ENCODE peak calls at places on chromosomes 16 and 17, in nine cellular contexts. One of them, this sample, is unnamed.

GRCh38 chr16:1961651-1962067 is 2.3 kb downstream of the NDUFB10 start:
- DNase-seq in fibroblast of lung: no peak
- DNase-seq in NT2/D1: no peak
- DNase-seq in foreskin fibroblast: peak; percentile 48
- DNase-seq in lung microvascular endothelial cell: no peak
- DNase-seq in activated CD4-positive, alpha-beta T cell treated with anti-CD3 and anti-CD28 coated beads for 4 hours: no peak
- DNase-seq in NCI-H510A: no peak
- DNase-seq in Kasumi-1: peak; percentile 39
- DNase-seq in HuH-7.5: no peak
- DNase-seq in this sample: no peak

GRCh38 chr16:30896203-30896889 is at the start of gene CTF1:
- DNase-seq in Kasumi-1: no peak
- DNase-seq in lung microvascular endothelial cell: peak; percentile 22
- DNase-seq in activated CD4-positive, alpha-beta T cell treated with anti-CD3 and anti-CD28 coated beads for 4 hours: no peak
- DNase-seq in foreskin fibroblast: peak; percentile 96
- DNase-seq in NCI-H510A: peak; percentile 62
- DNase-seq in fibroblast of lung: peak; percentile 88
- DNase-seq in NT2/D1: peak; percentile 56
- DNase-seq in HuH-7.5: no peak
- DNase-seq in this sample: peak; percentile 59

GRCh38 chr16:56278196-56278855 is 87.0 kb downstream of the GNAO1 start:
- DNase-seq in activated CD4-positive, alpha-beta T cell treated with anti-CD3 and anti-CD28 coated beads for 4 hours: no peak
- DNase-seq in fibroblast of lung: no peak
- DNase-seq in lung microvascular endothelial cell: no peak
- DNase-seq in NCI-H510A: no peak
- DNase-seq in Kasumi-1: no peak
- DNase-seq in foreskin fibroblast: no peak
- DNase-seq in HuH-7.5: no peak
- DNase-seq in NT2/D1: no peak
- DNase-seq in this sample: peak; percentile 65

GRCh38 chr17:6187836-6188235 is 117.7 kb downstream of the WSCD1 start:
- DNase-seq in NT2/D1: no peak
- DNase-seq in fibroblast of lung: no peak
- DNase-seq in Kasumi-1: no peak
- DNase-seq in NCI-H510A: no peak
- DNase-seq in lung microvascular endothelial cell: no peak
- DNase-seq in activated CD4-positive, alpha-beta T cell treated with anti-CD3 and anti-CD28 coated beads for 4 hours: no peak
- DNase-seq in HuH-7.5: no peak
- DNase-seq in foreskin fibroblast: no peak
- DNase-seq in this sample: peak; percentile 66

GRCh38 chr16:79677799-79678525 is 77.4 kb upstream of the MAF start:
- DNase-seq in activated CD4-positive, alpha-beta T cell treated with anti-CD3 and anti-CD28 coated beads for 4 hours: no peak
- DNase-seq in NT2/D1: no peak
- DNase-seq in Kasumi-1: no peak
- DNase-seq in lung microvascular endothelial cell: no peak
- DNase-seq in foreskin fibroblast: peak; percentile 14
- DNase-seq in HuH-7.5: no peak
- DNase-seq in fibroblast of lung: peak; percentile 23
- DNase-seq in NCI-H510A: no peak
- DNase-seq in this sample: no peak

GRCh38 chr16:53775106-53775820 is 71.3 kb downstream of the FTO start:
- DNase-seq in foreskin fibroblast: no peak
- DNase-seq in HuH-7.5: no peak
- DNase-seq in fibroblast of lung: no peak
- DNase-seq in NT2/D1: no peak
- DNase-seq in NCI-H510A: no peak
- DNase-seq in Kasumi-1: peak; percentile 22
- DNase-seq in activated CD4-positive, alpha-beta T cell treated with anti-CD3 and anti-CD28 coated beads for 4 hours: no peak
- DNase-seq in lung microvascular endothelial cell: no peak
- DNase-seq in this sample: no peak

GRCh38 chr16:72844225-72844920 is 203.6 kb downstream of the ZFHX3 start:
- DNase-seq in foreskin fibroblast: no peak
- DNase-seq in Kasumi-1: no peak
- DNase-seq in activated CD4-positive, alpha-beta T cell treated with anti-CD3 and anti-CD28 coated beads for 4 hours: no peak
- DNase-seq in HuH-7.5: no peak
- DNase-seq in NT2/D1: no peak
- DNase-seq in fibroblast of lung: no peak
- DNase-seq in lung microvascular endothelial cell: no peak
- DNase-seq in NCI-H510A: no peak
- DNase-seq in this sample: no peak

GRCh38 chr16:31010943-31011342 is 505 bp upstream of the STX1B start:
- DNase-seq in activated CD4-positive, alpha-beta T cell treated with anti-CD3 and anti-CD28 coated beads for 4 hours: no peak
- DNase-seq in foreskin fibroblast: no peak
- DNase-seq in HuH-7.5: no peak
- DNase-seq in NCI-H510A: no peak
- DNase-seq in Kasumi-1: no peak
- DNase-seq in fibroblast of lung: no peak
- DNase-seq in NT2/D1: no peak
- DNase-seq in lung microvascular endothelial cell: no peak
- DNase-seq in this sample: no peak

GRCh38 chr17:15112881-15113617 is 152.1 kb downstream of the PMP22 start:
- DNase-seq in activated CD4-positive, alpha-beta T cell treated with anti-CD3 and anti-CD28 coated beads for 4 hours: no peak
- DNase-seq in fibroblast of lung: no peak
- DNase-seq in NT2/D1: no peak
- DNase-seq in NCI-H510A: no peak
- DNase-seq in lung microvascular endothelial cell: no peak
- DNase-seq in Kasumi-1: no peak
- DNase-seq in foreskin fibroblast: peak; percentile 69
- DNase-seq in HuH-7.5: no peak
- DNase-seq in this sample: no peak

GRCh38 chr17:27430882-27431491 is 25.3 kb upstream of the KSR1 start:
- DNase-seq in Kasumi-1: no peak
- DNase-seq in foreskin fibroblast: peak; percentile 73
- DNase-seq in NT2/D1: peak; percentile 23
- DNase-seq in activated CD4-positive, alpha-beta T cell treated with anti-CD3 and anti-CD28 coated beads for 4 hours: no peak
- DNase-seq in NCI-H510A: no peak
- DNase-seq in fibroblast of lung: peak; percentile 48
- DNase-seq in HuH-7.5: peak; percentile 38
- DNase-seq in lung microvascular endothelial cell: peak; percentile 67
- DNase-seq in this sample: no peak

GRCh38 chr16:75621170-75621477 is 2.0 kb downstream of the ADAT1 start:
- DNase-seq in NT2/D1: no peak
- DNase-seq in foreskin fibroblast: peak; percentile 70
- DNase-seq in lung microvascular endothelial cell: peak; percentile 66
- DNase-seq in NCI-H510A: no peak
- DNase-seq in Kasumi-1: peak; percentile 35
- DNase-seq in activated CD4-positive, alpha-beta T cell treated with anti-CD3 and anti-CD28 coated beads for 4 hours: no peak
- DNase-seq in fibroblast of lung: peak; percentile 60
- DNase-seq in HuH-7.5: no peak
- DNase-seq in this sample: no peak

GRCh38 chr16:381788-382717 is at the start of gene PGAP6:
- DNase-seq in foreskin fibroblast: peak; percentile 77
- DNase-seq in fibroblast of lung: peak; percentile 49
- DNase-seq in Kasumi-1: peak; percentile 6
- DNase-seq in NCI-H510A: no peak
- DNase-seq in NT2/D1: no peak
- DNase-seq in activated CD4-positive, alpha-beta T cell treated with anti-CD3 and anti-CD28 coated beads for 4 hours: peak; percentile 68
- DNase-seq in lung microvascular endothelial cell: peak; percentile 54
- DNase-seq in HuH-7.5: peak; percentile 81
- DNase-seq in this sample: no peak

GRCh38 chr17:35432176-35433074 is at the start of gene SLFN12:
- DNase-seq in NCI-H510A: no peak
- DNase-seq in lung microvascular endothelial cell: peak; percentile 93
- DNase-seq in foreskin fibroblast: peak; percentile 91
- DNase-seq in activated CD4-positive, alpha-beta T cell treated with anti-CD3 and anti-CD28 coated beads for 4 hours: peak; percentile 48
- DNase-seq in NT2/D1: no peak
- DNase-seq in HuH-7.5: no peak
- DNase-seq in Kasumi-1: no peak
- DNase-seq in fibroblast of lung: peak; percentile 98
- DNase-seq in this sample: peak; percentile 87

GRCh38 chr17:8956521-8956920 is 9.0 kb downstream of the PIK3R5 start:
- DNase-seq in activated CD4-positive, alpha-beta T cell treated with anti-CD3 and anti-CD28 coated beads for 4 hours: no peak
- DNase-seq in fibroblast of lung: no peak
- DNase-seq in foreskin fibroblast: no peak
- DNase-seq in NCI-H510A: no peak
- DNase-seq in lung microvascular endothelial cell: no peak
- DNase-seq in NT2/D1: no peak
- DNase-seq in Kasumi-1: no peak
- DNase-seq in HuH-7.5: no peak
- DNase-seq in this sample: no peak

GRCh38 chr16:50292566-50292948 is 26.2 kb downstream of the ADCY7 start:
- DNase-seq in NT2/D1: no peak
- DNase-seq in fibroblast of lung: no peak
- DNase-seq in Kasumi-1: no peak
- DNase-seq in NCI-H510A: no peak
- DNase-seq in lung microvascular endothelial cell: no peak
- DNase-seq in HuH-7.5: no peak
- DNase-seq in foreskin fibroblast: no peak
- DNase-seq in activated CD4-positive, alpha-beta T cell treated with anti-CD3 and anti-CD28 coated beads for 4 hours: no peak
- DNase-seq in this sample: no peak

GRCh38 chr16:88924834-88925539 is 52.0 kb downstream of the CBFA2T3 start:
- DNase-seq in fibroblast of lung: peak; percentile 59
- DNase-seq in activated CD4-positive, alpha-beta T cell treated with anti-CD3 and anti-CD28 coated beads for 4 hours: peak; percentile 29
- DNase-seq in Kasumi-1: peak; percentile 87
- DNase-seq in lung microvascular endothelial cell: peak; percentile 70
- DNase-seq in NT2/D1: peak; percentile 58
- DNase-seq in NCI-H510A: no peak
- DNase-seq in HuH-7.5: peak; percentile 95
- DNase-seq in foreskin fibroblast: peak; percentile 86
- DNase-seq in this sample: no peak

GRCh38 chr17:68057531-68057952 is 22.0 kb downstream of the KPNA2 start:
- DNase-seq in NCI-H510A: no peak
- DNase-seq in fibroblast of lung: peak; percentile 48
- DNase-seq in activated CD4-positive, alpha-beta T cell treated with anti-CD3 and anti-CD28 coated beads for 4 hours: peak; percentile 28
- DNase-seq in lung microvascular endothelial cell: peak; percentile 70
- DNase-seq in Kasumi-1: peak; percentile 62
- DNase-seq in HuH-7.5: peak; percentile 18
- DNase-seq in NT2/D1: no peak
- DNase-seq in foreskin fibroblast: peak; percentile 64
- DNase-seq in this sample: peak; percentile 50

GRCh38 chr16:83513006-83513755 is 294.6 kb upstream of the HSBP1 start:
- DNase-seq in lung microvascular endothelial cell: peak; percentile 40
- DNase-seq in activated CD4-positive, alpha-beta T cell treated with anti-CD3 and anti-CD28 coated beads for 4 hours: no peak
- DNase-seq in foreskin fibroblast: peak; percentile 76
- DNase-seq in HuH-7.5: no peak
- DNase-seq in NT2/D1: no peak
- DNase-seq in Kasumi-1: no peak
- DNase-seq in fibroblast of lung: peak; percentile 67
- DNase-seq in NCI-H510A: no peak
- DNase-seq in this sample: no peak

GRCh38 chr16:26856791-26857190 is 209.9 kb upstream of the C16orf82 start:
- DNase-seq in NCI-H510A: no peak
- DNase-seq in fibroblast of lung: no peak
- DNase-seq in Kasumi-1: no peak
- DNase-seq in lung microvascular endothelial cell: no peak
- DNase-seq in activated CD4-positive, alpha-beta T cell treated with anti-CD3 and anti-CD28 coated beads for 4 hours: no peak
- DNase-seq in HuH-7.5: no peak
- DNase-seq in foreskin fibroblast: no peak
- DNase-seq in NT2/D1: no peak
- DNase-seq in this sample: peak; percentile 21

GRCh38 chr16:11914759-11915643 is 755 bp downstream of the GSPT1 start:
- DNase-seq in foreskin fibroblast: peak; percentile 60
- DNase-seq in lung microvascular endothelial cell: peak; percentile 46
- DNase-seq in activated CD4-positive, alpha-beta T cell treated with anti-CD3 and anti-CD28 coated beads for 4 hours: peak; percentile 46
- DNase-seq in fibroblast of lung: peak; percentile 45
- DNase-seq in Kasumi-1: no peak
- DNase-seq in NT2/D1: no peak
- DNase-seq in HuH-7.5: peak; percentile 23
- DNase-seq in NCI-H510A: no peak
- DNase-seq in this sample: peak; percentile 85

This sample was measured in lower leg skin.